ENCODE peak calls at places on chromosomes 16 and 17, in six cellular contexts. T is AG09309, S is naive B cell, M is EL, L is GM12865, W is RCC 7860. O is an unnamed sample.

GRCh38 chr17:70011750-70012149 is 63.3 kb upstream of the KCNJ16 start:
- DNase-seq in L (no peak), T (no peak), W (no peak), S (no peak), M (no peak), O (no peak)

GRCh38 chr17:10754109-10754508 is 24.3 kb upstream of the TMEM220 start:
- DNase-seq in L (peak; percentile 55), S (no peak), T (no peak), W (no peak), M (peak; percentile 26), O (peak; percentile 46)

GRCh38 chr16:4925791-4926190 is 11.2 kb downstream of the PPL start:
- DNase-seq in M (no peak), W (no peak), L (no peak), S (no peak), T (no peak), O (no peak)

GRCh38 chr17:65365209-65365608 is 196.2 kb downstream of the AXIN2 start:
- DNase-seq in L (no peak), M (no peak), T (no peak), S (no peak), W (no peak), O (no peak)

GRCh38 chr17:68613739-68614298 is 12.7 kb upstream of the FAM20A start:
- DNase-seq in S (no peak), M (peak; percentile 63), W (no peak), L (peak; percentile 66), T (no peak), O (peak; percentile 23)

GRCh38 chr17:9729034-9729650 is 62.2 kb downstream of the DHRS7C start:
- DNase-seq in S (peak; percentile 3), T (no peak), W (peak; percentile 44), M (peak; percentile 54), L (peak; percentile 54), O (peak; percentile 80)

GRCh38 chr16:84547539-84548058 is 43.1 kb upstream of the MEAK7 start:
- DNase-seq in L (no peak), T (no peak), W (no peak), M (no peak), S (no peak), O (no peak)

GRCh38 chr16:80347900-80348299 is 192.9 kb upstream of the DYNLRB2 start:
- DNase-seq in T (no peak), M (no peak), L (no peak), W (no peak), S (no peak), O (no peak)

GRCh38 chr17:47776330-47777197 is 43.5 kb downstream of the TBX21 start:
- DNase-seq in S (peak; percentile 31), T (no peak), W (peak; percentile 50), L (peak; percentile 57), M (peak; percentile 48), O (peak; percentile 77)

GRCh38 chr16:7303014-7303676 is 29.5 kb upstream of the RBFOX1 start:
- DNase-seq in W (no peak), M (no peak), T (no peak), S (no peak), L (no peak), O (no peak)

GRCh38 chr17:50863221-50863843 is 2.8 kb downstream of the TOB1 start:
- DNase-seq in S (no peak), L (peak; percentile 63), W (no peak), T (no peak), M (peak; percentile 33), O (no peak)

GRCh38 chr17:50909765-50910661 is 43.9 kb upstream of the TOB1 start:
- DNase-seq in S (no peak), M (no peak), T (no peak), L (peak; percentile 15), W (no peak), O (no peak)

GRCh38 chr17:35630530-35631148 is 43.5 kb downstream of the AP2B1 start:
- DNase-seq in L (no peak), S (no peak), T (no peak), W (peak; percentile 85), M (peak; percentile 80), O (no peak)

GRCh38 chr17:30905742-30906100 is 317 bp downstream of the TEFM start:
- DNase-seq in M (no peak), W (no peak), L (peak; percentile 8), T (no peak), S (no peak), O (peak; percentile 53)

GRCh38 chr17:35185849-35186248 is 8.3 kb downstream of the SLC35G3 start:
- DNase-seq in W (no peak), T (no peak), M (no peak), S (no peak), L (peak; percentile 67), O (peak; percentile 57)

O was measured in GM13976.